ENCODE peak calls at places on chromosomes 3 and 15, in four cellular contexts. One of them, this sample, is unnamed.
A peak's percentile ranks its signal among the peaks of the same experiment; 100 is the strongest.

GRCh38 chr3:72341943-72342342 is 506.3 kb downstream of the SHQ1 start:
- DNase-seq in K562: no peak
- DNase-seq in endodermal cell: peak; percentile 49
- DNase-seq in HFFc6: no peak
- DNase-seq in this sample: no peak

GRCh38 chr15:31525296-31525695 is 198.7 kb downstream of the KLF13 start:
- DNase-seq in endodermal cell: no peak
- DNase-seq in HFFc6: no peak
- DNase-seq in K562: no peak
- DNase-seq in this sample: no peak

GRCh38 chr3:10467904-10468610 is 37.3 kb downstream of the ATP2B2 start:
- DNase-seq in HFFc6: no peak
- DNase-seq in endodermal cell: no peak
- DNase-seq in K562: no peak
- DNase-seq in this sample: no peak

GRCh38 chr3:166187237-166187636 is 350.0 kb upstream of the BCHE start:
- DNase-seq in endodermal cell: peak; percentile 49
- DNase-seq in K562: no peak
- DNase-seq in HFFc6: no peak
- DNase-seq in this sample: no peak

GRCh38 chr3:191473766-191474198 is 12.8 kb downstream of the PYDC2 start:
- DNase-seq in endodermal cell: no peak
- DNase-seq in K562: no peak
- DNase-seq in HFFc6: peak; percentile 35
- DNase-seq in this sample: no peak

GRCh38 chr3:138348950-138349739 is 766 bp downstream of the MRAS start:
- DNase-seq in endodermal cell: peak; percentile 75
- DNase-seq in K562: no peak
- DNase-seq in HFFc6: peak; percentile 13
- DNase-seq in this sample: no peak

GRCh38 chr3:57557088-57557537 is 1.0 kb downstream of the PDE12 start:
- DNase-seq in HFFc6: peak; percentile 34
- DNase-seq in K562: peak; percentile 14
- DNase-seq in endodermal cell: peak; percentile 62
- DNase-seq in this sample: no peak

GRCh38 chr15:57618325-57618724 is 26.6 kb downstream of the MYZAP start:
- DNase-seq in HFFc6: no peak
- DNase-seq in K562: no peak
- DNase-seq in endodermal cell: no peak
- DNase-seq in this sample: no peak

GRCh38 chr15:59741274-59741906 is 52.3 kb upstream of the BNIP2 start:
- DNase-seq in endodermal cell: peak; percentile 80
- DNase-seq in K562: no peak
- DNase-seq in HFFc6: no peak
- DNase-seq in this sample: no peak

GRCh38 chr3:99246010-99246654 is 344.6 kb upstream of the DCBLD2 start:
- DNase-seq in HFFc6: peak; percentile 51
- DNase-seq in K562: no peak
- DNase-seq in endodermal cell: no peak
- DNase-seq in this sample: no peak

GRCh38 chr3:37737134-37737533 is 124.5 kb upstream of the CTDSPL start:
- DNase-seq in K562: no peak
- DNase-seq in endodermal cell: no peak
- DNase-seq in HFFc6: no peak
- DNase-seq in this sample: no peak

GRCh38 chr3:133514418-133514817 is 59.1 kb upstream of the CDV3 start:
- DNase-seq in HFFc6: no peak
- DNase-seq in K562: no peak
- DNase-seq in endodermal cell: peak; percentile 20
- DNase-seq in this sample: no peak

GRCh38 chr3:27713066-27713400 is 9.1 kb downstream of the EOMES start:
- DNase-seq in K562: no peak
- DNase-seq in HFFc6: no peak
- DNase-seq in endodermal cell: no peak
- DNase-seq in this sample: no peak

DNA sequence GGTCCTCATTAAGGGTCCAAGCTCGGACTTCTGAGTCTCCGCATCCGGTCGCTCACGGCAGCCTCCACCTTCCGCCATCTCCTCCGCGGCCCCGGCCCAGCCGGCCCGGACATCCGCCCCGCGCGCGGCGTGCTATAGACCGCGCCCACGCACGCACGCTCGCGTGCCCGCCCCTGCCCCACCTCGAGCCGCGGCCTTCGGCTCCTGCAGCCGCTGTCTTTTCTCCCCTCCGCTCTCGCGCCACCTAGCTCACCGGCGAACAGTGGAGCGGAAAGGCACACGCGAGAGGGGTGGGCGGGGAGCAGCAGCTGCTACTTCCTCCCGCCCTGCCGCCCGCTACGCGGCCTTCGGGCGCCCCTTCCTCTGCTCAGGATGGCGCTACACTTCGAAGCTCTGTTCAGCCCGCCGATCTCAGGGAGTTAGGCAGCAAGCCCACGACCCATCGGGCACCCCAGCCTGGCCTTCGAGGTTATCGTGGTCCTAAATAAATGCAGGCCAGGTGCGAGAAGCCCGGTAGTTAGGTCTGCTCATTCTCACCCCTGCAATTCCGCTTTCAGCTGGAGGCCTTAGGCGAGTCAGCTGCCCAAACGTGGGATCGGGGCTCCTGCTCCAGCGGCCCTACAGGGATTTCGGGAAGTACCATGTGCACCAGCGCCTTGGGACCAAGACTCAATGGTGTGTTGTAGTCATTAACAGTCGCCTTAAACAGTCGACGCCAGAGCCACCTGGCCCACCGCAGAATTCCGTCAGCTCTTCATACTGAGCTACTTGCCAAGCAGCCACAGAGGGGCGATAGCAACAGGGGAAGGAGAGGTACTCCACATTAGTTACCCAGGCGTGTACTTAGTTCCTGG is at the start of gene USP4:
- DNase-seq in K562: peak; percentile 87
- DNase-seq in endodermal cell: peak; percentile 91
- DNase-seq in HFFc6: peak; percentile 73
- DNase-seq in this sample: peak; percentile 66
- TF ChIP-seq CTCF in K562: peak; percentile 69
- TF ChIP-seq CTCF in endodermal cell: peak; percentile 63
- TF ChIP-seq CTCF in HFFc6: peak; percentile 45
- TF ChIP-seq CTCF in this sample: peak; percentile 61

GRCh38 chr3:187999821-188000220 is 154.1 kb upstream of the LPP start:
- DNase-seq in K562: no peak
- DNase-seq in endodermal cell: no peak
- DNase-seq in HFFc6: no peak
- DNase-seq in this sample: no peak

GRCh38 chr3:187998611-187999010 is 155.3 kb upstream of the LPP start:
- DNase-seq in endodermal cell: no peak
- DNase-seq in K562: no peak
- DNase-seq in HFFc6: no peak
- DNase-seq in this sample: no peak

GRCh38 chr3:188001926-188002325 is 152.0 kb upstream of the LPP start:
- DNase-seq in endodermal cell: no peak
- DNase-seq in HFFc6: no peak
- DNase-seq in K562: no peak
- DNase-seq in this sample: no peak

GRCh38 chr3:188001052-188001567 is 152.8 kb upstream of the LPP start:
- DNase-seq in HFFc6: no peak
- DNase-seq in K562: no peak
- DNase-seq in endodermal cell: no peak
- DNase-seq in this sample: no peak

GRCh38 chr3:188000361-188000861 is 153.5 kb upstream of the LPP start:
- DNase-seq in HFFc6: no peak
- DNase-seq in K562: no peak
- DNase-seq in endodermal cell: no peak
- DNase-seq in this sample: no peak
- TF ChIP-seq CTCF in HFFc6: no peak
- TF ChIP-seq CTCF in K562: no peak
- TF ChIP-seq CTCF in endodermal cell: no peak
- TF ChIP-seq CTCF in this sample: no peak

GRCh38 chr3:19173945-19174344 is 25.6 kb downstream of the KCNH8 start:
- DNase-seq in HFFc6: no peak
- DNase-seq in endodermal cell: peak; percentile 79
- DNase-seq in K562: no peak
- DNase-seq in this sample: no peak
- TF ChIP-seq CTCF in HFFc6: no peak
- TF ChIP-seq CTCF in endodermal cell: peak; percentile 77
- TF ChIP-seq CTCF in K562: no peak
- TF ChIP-seq CTCF in this sample: no peak

GRCh38 chr15:44541282-44541958 is 4.5 kb downstream of the EIF3J start:
- DNase-seq in HFFc6: peak; percentile 79
- DNase-seq in endodermal cell: no peak
- DNase-seq in K562: no peak
- DNase-seq in this sample: peak; percentile 80

GRCh38 chr15:44550256-44550655 is 13.3 kb downstream of the EIF3J start:
- DNase-seq in K562: no peak
- DNase-seq in endodermal cell: no peak
- DNase-seq in HFFc6: peak; percentile 28
- DNase-seq in this sample: no peak

GRCh38 chr15:44550734-44551133 is 13.8 kb downstream of the EIF3J start:
- DNase-seq in HFFc6: no peak
- DNase-seq in endodermal cell: no peak
- DNase-seq in K562: no peak
- DNase-seq in this sample: no peak

GRCh38 chr15:44545934-44546802 is 9.2 kb downstream of the EIF3J start:
- DNase-seq in K562: no peak
- DNase-seq in endodermal cell: no peak
- DNase-seq in HFFc6: peak; percentile 54
- DNase-seq in this sample: no peak
- TF ChIP-seq CTCF in K562: no peak
- TF ChIP-seq CTCF in endodermal cell: peak; percentile 69
- TF ChIP-seq CTCF in HFFc6: peak; percentile 69
- TF ChIP-seq CTCF in this sample: peak; percentile 51

GRCh38 chr3:77460326-77460725 is 420.4 kb downstream of the ROBO2 start:
- DNase-seq in endodermal cell: no peak
- DNase-seq in HFFc6: peak; percentile 48
- DNase-seq in K562: no peak
- DNase-seq in this sample: no peak
- TF ChIP-seq CTCF in endodermal cell: no peak
- TF ChIP-seq CTCF in HFFc6: no peak
- TF ChIP-seq CTCF in K562: no peak
- TF ChIP-seq CTCF in this sample: no peak

DNA sequence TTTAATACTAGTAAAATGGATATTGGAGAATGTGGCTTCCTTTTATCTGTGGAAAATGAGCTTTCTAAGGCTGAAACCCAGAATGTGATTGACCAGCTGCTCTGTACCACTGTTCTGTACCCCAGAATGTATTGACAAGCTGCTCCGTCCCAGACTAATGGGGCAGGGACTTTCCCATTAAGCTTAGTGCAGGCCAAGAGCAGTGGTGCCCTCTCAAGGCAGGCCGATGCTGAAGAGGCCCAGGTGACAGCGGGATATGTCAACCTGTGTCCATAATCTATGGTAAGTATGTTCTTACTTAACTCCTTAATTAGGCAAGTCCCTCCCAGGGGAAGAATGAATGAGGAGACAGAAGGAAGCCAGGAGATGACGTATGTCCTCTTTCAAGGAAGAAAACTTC is 31.1 kb downstream of the SGO1 start:
- DNase-seq in endodermal cell: peak; percentile 49
- DNase-seq in K562: no peak
- DNase-seq in HFFc6: no peak
- DNase-seq in this sample: no peak
- TF ChIP-seq CTCF in endodermal cell: peak; percentile 43
- TF ChIP-seq CTCF in K562: no peak
- TF ChIP-seq CTCF in HFFc6: no peak
- TF ChIP-seq CTCF in this sample: no peak

GRCh38 chr3:58657036-58657435 is 9.5 kb downstream of the FAM3D start:
- DNase-seq in endodermal cell: no peak
- DNase-seq in HFFc6: no peak
- DNase-seq in K562: no peak
- DNase-seq in this sample: no peak

GRCh38 chr3:58658508-58658907 is 8.1 kb downstream of the FAM3D start:
- DNase-seq in K562: peak; percentile 11
- DNase-seq in HFFc6: no peak
- DNase-seq in endodermal cell: no peak
- DNase-seq in this sample: no peak

GRCh38 chr3:58657571-58658141 is 8.9 kb downstream of the FAM3D start:
- DNase-seq in HFFc6: no peak
- DNase-seq in endodermal cell: no peak
- DNase-seq in K562: no peak
- DNase-seq in this sample: no peak

GRCh38 chr3:58660998-58661397 is 5.6 kb downstream of the FAM3D start:
- DNase-seq in HFFc6: no peak
- DNase-seq in endodermal cell: no peak
- DNase-seq in K562: no peak
- DNase-seq in this sample: no peak

GRCh38 chr3:58659051-58659675 is 7.4 kb downstream of the FAM3D start:
- DNase-seq in K562: peak; percentile 26
- DNase-seq in endodermal cell: peak; percentile 88
- DNase-seq in HFFc6: peak; percentile 23
- DNase-seq in this sample: no peak
- TF ChIP-seq CTCF in K562: no peak
- TF ChIP-seq CTCF in endodermal cell: peak; percentile 79
- TF ChIP-seq CTCF in HFFc6: peak; percentile 75
- TF ChIP-seq CTCF in this sample: peak; percentile 57

This sample was measured in AG04450.